ENCODE peak calls at places on chromosomes 3 and 15, in five cellular contexts. I is activated gamma-delta T cell treated with Interleukin-2 at 50 U/mL for 16 hours, H is NCI-H1092, Z is left cardiac atrium, X is activated T-cell treated with anti-CD3 and anti-CD28 coated beads for 1 hour. Y is an unnamed sample.

GRCh38 chr15:48536681-48537091 is 108.8 kb downstream of the FBN1 start:
- DNase-seq in I (no peak), H (no peak), Z (no peak), X (no peak), Y (no peak)

GRCh38 chr3:1164101-1164500 is 71.3 kb downstream of the CNTN6 start:
- DNase-seq in I (no peak), H (no peak), Z (no peak), X (no peak), Y (no peak)

GRCh38 chr3:140424726-140425125 is 253.1 kb upstream of the TRIM42 start:
- DNase-seq in I (no peak), H (no peak), Z (no peak), X (no peak), Y (no peak)

GRCh38 chr15:101060576-101061551 is 141.7 kb downstream of the LRRK1 start:
- DNase-seq in I (no peak), H (no peak), Z (no peak), X (no peak), Y (no peak)

GRCh38 chr3:42653303-42653559 is 266 bp upstream of the ZBTB47 start:
- DNase-seq in I (no peak), H (no peak), Z (no peak), X (no peak), Y (no peak)

GRCh38 chr15:73600413-73601050 is 32.7 kb downstream of the NPTN start:
- DNase-seq in I (no peak), H (no peak), Z (no peak), X (no peak), Y (no peak)

GRCh38 chr3:160577551-160578195 is 12.3 kb upstream of the KPNA4 start:
- DNase-seq in I (no peak), H (no peak), Z (no peak), X (no peak), Y (no peak)

GRCh38 chr15:37059051-37059450 is 41.3 kb downstream of the MEIS2 start:
- DNase-seq in I (no peak), H (no peak), Z (no peak), X (no peak), Y (no peak)

GRCh38 chr3:187450791-187451190 is 82.6 kb downstream of the RTP4 start:
- DNase-seq in I (no peak), H (no peak), Z (no peak), X (no peak), Y (no peak)

GRCh38 chr3:11335056-11335608 is 62.9 kb downstream of the ATG7 start:
- DNase-seq in I (peak), H (no peak), Z (no peak), X (no peak), Y (no peak)

GRCh38 chr3:165641569-165642310 is 195.5 kb downstream of the BCHE start:
- DNase-seq in I (no peak), H (no peak), Z (no peak), X (no peak), Y (no peak)

GRCh38 chr3:9339750-9340449 is 23.0 kb upstream of the THUMPD3 start:
- DNase-seq in I (no peak), H (no peak), Z (no peak), X (no peak), Y (no peak)

GRCh38 chr3:128052831-128053419 is 688 bp downstream of the SEC61A1 start:
- DNase-seq in I (no peak), H (no peak), Z (no peak), X (no peak), Y (no peak)

GRCh38 chr3:16060358-16060852 is 114.1 kb upstream of the GALNT15 start:
- DNase-seq in I (no peak), H (no peak), Z (peak), X (no peak), Y (no peak)

GRCh38 chr15:41557673-41558399 is 1.2 kb upstream of the TYRO3 start:
- DNase-seq in I (peak), H (no peak), Z (peak), X (peak), Y (peak)

GRCh38 chr3:14549256-14549931 is 9.3 kb upstream of the GRIP2 start:
- DNase-seq in I (no peak), H (no peak), Z (no peak), X (no peak), Y (no peak)

GRCh38 chr3:42831321-42831713 is 22.1 kb downstream of the ACKR2 start:
- DNase-seq in I (peak), H (peak), Z (peak), X (peak), Y (peak)

GRCh38 chr15:80989110-80989517 is 505 bp downstream of the MESD start:
- DNase-seq in I (no peak), H (no peak), Z (no peak), X (no peak), Y (no peak)

GRCh38 chr3:111237906-111238305 is 166.3 kb downstream of the NECTIN3 start:
- DNase-seq in I (no peak), H (no peak), Z (no peak), X (no peak), Y (no peak)

GRCh38 chr3:8835385-8835784 is 66.0 kb upstream of the OXTR start:
- DNase-seq in I (no peak), H (no peak), Z (no peak), X (no peak), Y (no peak)

GRCh38 chr3:148697311-148698189 is at the start of gene AGTR1:
- DNase-seq in I (no peak), H (no peak), Z (peak), X (no peak), Y (no peak)

GRCh38 chr3:52070724-52071621 is 14.6 kb upstream of the DUSP7 start:
- DNase-seq in I (no peak), H (no peak), Z (peak), X (no peak), Y (no peak)

GRCh38 chr3:54847361-54847760 is 80.5 kb downstream of the LRTM1 start:
- DNase-seq in I (no peak), H (no peak), Z (no peak), X (no peak), Y (no peak)

GRCh38 chr3:125357032-125357658 is 18.0 kb downstream of the ZNF148 start:
- DNase-seq in I (peak), H (peak), Z (peak), X (peak), Y (peak)

GRCh38 chr3:53253707-53254106 is 2.1 kb downstream of the TKT start:
- DNase-seq in I (no peak), H (no peak), Z (no peak), X (no peak), Y (no peak)

GRCh38 chr3:12869025-12869695 is 27.8 kb upstream of the RPL32 start:
- DNase-seq in I (peak), H (peak), Z (peak), X (no peak), Y (peak)

GRCh38 chr15:98401029-98401428 is 247.3 kb upstream of the IGF1R start:
- DNase-seq in I (no peak), H (no peak), Z (peak), X (no peak), Y (no peak)

GRCh38 chr15:66293085-66293418 is 316 bp upstream of the DIS3L start:
- DNase-seq in I (no peak), H (no peak), Z (no peak), X (no peak), Y (no peak)

GRCh38 chr15:88543065-88543776 is 3.3 kb downstream of the DET1 start:
- DNase-seq in I (no peak), H (no peak), Z (no peak), X (no peak), Y (no peak)

GRCh38 chr3:32249184-32249782 is 10.8 kb downstream of the CMTM8 start:
- DNase-seq in I (no peak), H (no peak), Z (no peak), X (no peak), Y (no peak)

GRCh38 chr15:67085818-67086649 is 20.6 kb downstream of the SMAD3 start:
- DNase-seq in I (no peak), H (no peak), Z (no peak), X (no peak), Y (no peak)

Y was measured in effector CD8-positive, alpha-beta T cell.